ENCODE peak calls at places on chromosomes 2 and 18, in five cellular contexts. B is lung, N is astrocyte of the spinal cord, L is AG04449, P is right atrium auricular region. Y is an unnamed sample.

GRCh38 chr18:9218052-9218451 is 81.5 kb downstream of the ANKRD12 start:
- DNase-seq in B (no peak), P (no peak), L (no peak), N (peak), Y (no peak)

GRCh38 chr2:52518673-52519072 is 1248.9 kb upstream of the CHAC2 start:
- DNase-seq in B (no peak), L (no peak), N (no peak), P (no peak), Y (no peak)

GRCh38 chr18:21406111-21406510 is 164.1 kb downstream of the GREB1L start:
- DNase-seq in L (no peak), N (peak), B (no peak), P (no peak), Y (no peak)

GRCh38 chr2:142180820-142181533 is 50.2 kb upstream of the LRP1B start:
- DNase-seq in B (no peak), L (no peak), P (no peak), N (no peak), Y (no peak)

GRCh38 chr2:176642074-176642473 is 372.8 kb downstream of the MTX2 start:
- DNase-seq in B (no peak), P (no peak), L (peak), N (peak), Y (no peak)

GRCh38 chr2:222693837-222694236 is 22.4 kb downstream of the MOGAT1 start:
- DNase-seq in L (no peak), N (peak), P (no peak), B (no peak), Y (no peak)

GRCh38 chr2:137964066-137964858 is at the start of gene HNMT:
- DNase-seq in L (no peak), P (peak), N (peak), B (no peak), Y (no peak)

GRCh38 chr2:55519908-55520885 is 679 bp downstream of the CFAP36 start:
- DNase-seq in B (no peak), N (peak), P (no peak), L (no peak), Y (no peak)

GRCh38 chr18:11741505-11742145 is 52.6 kb downstream of the GNAL start:
- DNase-seq in N (no peak), B (no peak), L (no peak), P (no peak), Y (no peak)

GRCh38 chr2:150587547-150588209 is 100.2 kb upstream of the RND3 start:
- DNase-seq in N (no peak), P (no peak), B (no peak), L (no peak), Y (no peak)

GRCh38 chr2:217316743-217317142 is 456.9 kb upstream of the TNP1 start:
- DNase-seq in N (peak), L (no peak), P (no peak), B (no peak), Y (no peak)

GRCh38 chr18:37161491-37161890 is 332.6 kb downstream of the KIAA1328 start:
- DNase-seq in N (no peak), P (no peak), B (no peak), L (no peak), Y (no peak)

GRCh38 chr2:61632276-61633169 is 94.4 kb upstream of the XPO1 start:
- DNase-seq in P (no peak), L (no peak), B (no peak), N (peak), Y (no peak)

GRCh38 chr2:20172273-20173052 is 52.5 kb downstream of the SDC1 start:
- DNase-seq in N (no peak), B (peak), P (no peak), L (no peak), Y (no peak)

GRCh38 chr2:120245933-120246332 is 6.7 kb upstream of the RALB start:
- DNase-seq in L (no peak), P (no peak), B (no peak), N (no peak), Y (no peak)

GRCh38 chr2:119011162-119011909 is 69.3 kb downstream of the MARCO start:
- DNase-seq in P (no peak), B (peak), L (no peak), N (peak), Y (peak)

GRCh38 chr2:99818842-99819241 is 323.5 kb downstream of the AFF3 start:
- DNase-seq in P (no peak), N (no peak), B (no peak), L (no peak), Y (no peak)

GRCh38 chr2:134207589-134208209 is 46.2 kb upstream of the MGAT5 start:
- DNase-seq in N (peak), P (no peak), L (no peak), B (peak), Y (no peak)

GRCh38 chr2:71612581-71613520 is 159.5 kb downstream of the DYSF start:
- DNase-seq in B (peak), N (no peak), L (no peak), P (peak), Y (peak)

GRCh38 chr2:239195318-239195871 is 205.4 kb downstream of the HDAC4 start:
- DNase-seq in L (no peak), N (peak), P (no peak), B (no peak), Y (peak)

GRCh38 chr2:230690439-230690838 is 22.2 kb upstream of the CAB39 start:
- DNase-seq in N (peak), B (peak), P (no peak), L (no peak), Y (no peak)

GRCh38 chr2:55056024-55056521 is 5.8 kb upstream of the RTN4 start:
- DNase-seq in N (no peak), L (no peak), B (no peak), P (no peak), Y (no peak)

GRCh38 chr18:78528437-78529228 is 451.0 kb upstream of the SALL3 start:
- DNase-seq in L (no peak), P (peak), B (no peak), N (no peak), Y (peak)

GRCh38 chr2:873651-874580 is 76.7 kb upstream of the SNTG2 start:
- DNase-seq in N (no peak), B (no peak), L (no peak), P (no peak), Y (peak)

GRCh38 chr2:73103018-73103542 is 9.7 kb downstream of the RAB11FIP5 start:
- DNase-seq in L (no peak), P (no peak), N (no peak), B (no peak), Y (no peak)

DNA sequence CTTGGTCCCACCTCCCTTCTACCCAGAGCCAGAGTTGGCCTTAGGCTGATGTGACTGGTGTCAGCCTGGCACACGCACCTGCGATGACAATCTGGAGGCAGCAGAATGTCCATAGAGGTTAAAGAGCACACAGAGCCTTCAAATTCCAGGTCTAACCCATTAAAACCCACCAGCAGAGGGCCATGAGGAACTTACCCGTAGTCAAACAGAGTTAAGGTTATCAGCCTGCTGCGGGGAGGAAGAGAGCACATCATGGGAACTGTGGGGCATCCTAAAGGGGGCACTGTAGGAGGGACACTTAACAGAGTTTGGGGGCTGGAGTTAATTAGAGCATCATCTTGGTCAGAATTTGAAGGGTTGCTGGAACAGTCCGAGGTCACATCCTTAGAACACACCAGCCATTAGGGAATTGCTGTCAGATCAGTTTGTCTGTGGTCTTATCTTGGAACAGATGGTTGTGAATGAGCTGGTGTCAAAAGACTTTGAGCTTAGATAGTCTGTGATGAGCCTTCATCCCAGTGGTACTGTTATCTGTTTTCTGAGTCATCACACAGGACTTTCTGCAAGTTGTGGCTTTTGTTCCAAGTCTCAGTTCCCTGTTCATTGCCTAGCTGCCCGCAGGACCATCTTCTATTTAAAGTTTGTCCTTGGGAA is 248.6 kb downstream of the LOXHD1 start:
- DNase-seq in L (no peak), N (no peak), P (no peak), B (no peak), Y (no peak)
- TF ChIP-seq CTCF in L (no peak), N (no peak), P (no peak), B (no peak), Y (peak)

DNA sequence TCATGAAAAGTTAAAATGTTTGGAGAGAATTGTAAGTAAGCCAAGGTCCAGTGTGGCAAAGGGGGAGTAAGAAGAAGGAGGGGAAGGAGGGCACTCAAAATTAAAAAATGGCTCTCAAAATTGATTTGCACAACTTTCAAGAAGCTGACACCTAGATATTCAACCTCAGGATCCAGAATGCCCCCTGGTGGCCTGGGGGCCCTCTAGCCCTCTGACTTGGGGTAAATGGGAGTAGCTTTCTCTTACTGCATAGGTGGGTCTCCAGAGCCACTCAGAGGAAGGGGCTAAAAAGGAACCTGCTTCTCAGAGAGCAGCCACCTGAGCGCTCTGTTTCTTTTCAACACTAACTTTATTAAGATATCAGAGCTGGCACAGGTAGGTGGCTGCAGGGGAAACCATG is 968.5 kb downstream of the BCL11A start:
- DNase-seq in B (no peak), P (no peak), N (no peak), L (no peak), Y (no peak)
- TF ChIP-seq CTCF in B (no peak), P (no peak), N (no peak), L (no peak), Y (peak)

GRCh38 chr18:80120932-80121331 is 11.9 kb downstream of the ADNP2 start:
- DNase-seq in N (no peak), L (no peak), B (no peak), P (no peak), Y (no peak)

GRCh38 chr18:80127635-80128034 is 18.6 kb downstream of the ADNP2 start:
- DNase-seq in P (no peak), L (no peak), B (no peak), N (no peak), Y (no peak)

GRCh38 chr18:80126797-80127196 is 17.7 kb downstream of the ADNP2 start:
- DNase-seq in L (no peak), B (no peak), P (no peak), N (no peak), Y (no peak)

GRCh38 chr18:80119111-80119510 is 10.0 kb downstream of the ADNP2 start:
- DNase-seq in P (no peak), B (no peak), L (no peak), N (no peak), Y (no peak)

GRCh38 chr18:80124131-80124530 is 15.1 kb downstream of the ADNP2 start:
- DNase-seq in B (no peak), N (no peak), P (no peak), L (no peak), Y (no peak)
- TF ChIP-seq CTCF in B (no peak), N (no peak), P (no peak), L (no peak), Y (no peak)

DNA sequence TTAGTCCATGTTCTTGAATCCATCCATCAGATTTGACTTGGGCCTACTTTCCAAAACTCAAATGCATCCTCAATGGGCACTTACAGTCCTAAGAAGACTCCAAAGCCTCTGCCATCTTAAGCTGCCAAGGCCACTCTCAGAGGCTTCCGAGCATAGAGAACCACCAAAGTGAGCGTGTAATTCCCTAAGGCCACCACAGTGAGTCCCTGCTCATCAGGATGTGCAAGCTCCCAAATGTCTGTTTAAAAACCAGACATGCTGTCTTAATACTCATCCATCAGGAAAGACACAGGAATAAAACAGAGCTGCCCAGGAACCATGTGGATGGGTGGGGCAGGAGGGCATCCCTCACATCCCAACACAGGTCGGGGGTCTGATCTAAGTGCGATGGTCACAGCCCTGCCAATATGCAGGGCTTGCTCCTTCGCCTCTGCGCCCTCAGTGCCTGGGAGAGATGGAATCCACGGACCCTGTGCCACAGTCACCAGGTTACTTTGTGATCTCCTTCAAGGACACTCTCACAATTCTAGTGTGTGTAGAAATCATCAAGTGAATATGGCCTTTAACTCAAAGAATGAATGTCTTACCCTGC is 80.4 kb downstream of the POLR1A start:
- DNase-seq in L (no peak), P (no peak), B (no peak), N (no peak), Y (no peak)
- TF ChIP-seq CTCF in L (no peak), P (no peak), B (no peak), N (peak), Y (no peak)